ENCODE peak calls at places on chromosomes 13 and 19, in six cellular contexts. J, P, M, V, H and I are unnamed samples.

GRCh38 chr13:44259045-44260042 is 114.3 kb upstream of the SERP2 start:
- DNase-seq in P (no peak), J (no peak), M (peak; percentile 33), V (peak; percentile 47), H (peak; percentile 60), I (peak; percentile 95)

GRCh38 chr13:100130092-100130491 is 41.2 kb downstream of the PCCA start:
- DNase-seq in J (no peak), M (no peak), P (no peak), H (no peak), V (no peak), I (no peak)

GRCh38 chr13:109351236-109351635 is 435.1 kb downstream of the IRS2 start:
- DNase-seq in M (no peak), P (no peak), V (no peak), J (no peak), H (no peak), I (no peak)

GRCh38 chr19:40666803-40667438 is 23.5 kb downstream of the NUMBL start:
- DNase-seq in J (no peak), H (no peak), V (no peak), P (no peak), M (no peak), I (no peak)

GRCh38 chr13:23558675-23559536 is 11.3 kb upstream of the TNFRSF19 start:
- DNase-seq in J (peak; percentile 10), H (no peak), P (peak; percentile 72), M (peak; percentile 31), V (no peak), I (peak; percentile 92)

GRCh38 chr13:75285310-75285709 is 196.7 kb downstream of the TBC1D4 start:
- DNase-seq in M (no peak), J (no peak), P (no peak), H (no peak), V (no peak), I (no peak)

GRCh38 chr13:111650626-111651025 is 330.2 kb downstream of the TEX29 start:
- DNase-seq in J (no peak), H (no peak), M (no peak), P (no peak), V (no peak), I (no peak)

GRCh38 chr19:55446060-55446459 is 3.0 kb upstream of the SHISA7 start:
- DNase-seq in P (no peak), H (no peak), M (no peak), V (no peak), J (no peak), I (no peak)

GRCh38 chr19:3034845-3035541 is 5.9 kb upstream of the TLE2 start:
- DNase-seq in J (no peak), H (no peak), P (no peak), M (no peak), V (peak; percentile 1), I (peak; percentile 62)

GRCh38 chr13:44713793-44714469 is 137.8 kb upstream of the TSC22D1 start:
- DNase-seq in V (no peak), M (no peak), H (no peak), J (peak; percentile 79), P (peak; percentile 50), I (no peak)

GRCh38 chr13:29607465-29607864 is 12.0 kb upstream of the SLC7A1 start:
- DNase-seq in V (no peak), J (no peak), M (no peak), P (no peak), H (no peak), I (no peak)

GRCh38 chr19:32881766-32882165 is 12.2 kb upstream of the SLC7A9 start:
- DNase-seq in J (no peak), P (no peak), H (no peak), M (no peak), V (no peak), I (no peak)

GRCh38 chr19:848457-848921 is 3.6 kb upstream of the ELANE start:
- DNase-seq in M (no peak), V (no peak), H (no peak), J (no peak), P (no peak), I (peak; percentile 70)

GRCh38 chr19:44820648-44821609 is 12.0 kb downstream of the BCAM start:
- DNase-seq in P (no peak), H (peak; percentile 32), M (no peak), J (no peak), V (no peak), I (no peak)

GRCh38 chr19:35349614-35350521 is 2.2 kb downstream of the FFAR1 start:
- DNase-seq in V (no peak), P (no peak), J (no peak), M (no peak), H (no peak), I (no peak)

GRCh38 chr13:46478641-46479040 is 74.3 kb upstream of the LRCH1 start:
- DNase-seq in P (no peak), M (no peak), J (no peak), H (no peak), V (no peak), I (no peak)

GRCh38 chr13:33518442-33518841 is 232.9 kb upstream of the STARD13 start:
- DNase-seq in M (no peak), J (no peak), H (no peak), V (no peak), P (no peak), I (peak; percentile 15)

GRCh38 chr19:34336781-34337271 is 28.2 kb upstream of the GPI start:
- DNase-seq in V (no peak), P (peak; percentile 46), J (peak; percentile 8), H (peak; percentile 44), M (peak; percentile 52), I (peak; percentile 35)

GRCh38 chr19:50818859-50819472 is 4.6 kb downstream of the KLK1 start:
- DNase-seq in P (no peak), V (no peak), H (no peak), J (no peak), M (no peak), I (no peak)

GRCh38 chr19:50819636-50820035 is 4.0 kb downstream of the KLK1 start:
- DNase-seq in J (no peak), H (no peak), V (no peak), P (no peak), M (no peak), I (no peak)

GRCh38 chr19:50820086-50820485 is 3.5 kb downstream of the KLK1 start:
- DNase-seq in M (no peak), P (no peak), J (no peak), V (no peak), H (no peak), I (no peak)

GRCh38 chr19:50820549-50821247 is 2.9 kb downstream of the KLK1 start:
- DNase-seq in M (no peak), J (no peak), H (peak; percentile 85), V (peak; percentile 21), P (no peak), I (peak; percentile 59)

DNA sequence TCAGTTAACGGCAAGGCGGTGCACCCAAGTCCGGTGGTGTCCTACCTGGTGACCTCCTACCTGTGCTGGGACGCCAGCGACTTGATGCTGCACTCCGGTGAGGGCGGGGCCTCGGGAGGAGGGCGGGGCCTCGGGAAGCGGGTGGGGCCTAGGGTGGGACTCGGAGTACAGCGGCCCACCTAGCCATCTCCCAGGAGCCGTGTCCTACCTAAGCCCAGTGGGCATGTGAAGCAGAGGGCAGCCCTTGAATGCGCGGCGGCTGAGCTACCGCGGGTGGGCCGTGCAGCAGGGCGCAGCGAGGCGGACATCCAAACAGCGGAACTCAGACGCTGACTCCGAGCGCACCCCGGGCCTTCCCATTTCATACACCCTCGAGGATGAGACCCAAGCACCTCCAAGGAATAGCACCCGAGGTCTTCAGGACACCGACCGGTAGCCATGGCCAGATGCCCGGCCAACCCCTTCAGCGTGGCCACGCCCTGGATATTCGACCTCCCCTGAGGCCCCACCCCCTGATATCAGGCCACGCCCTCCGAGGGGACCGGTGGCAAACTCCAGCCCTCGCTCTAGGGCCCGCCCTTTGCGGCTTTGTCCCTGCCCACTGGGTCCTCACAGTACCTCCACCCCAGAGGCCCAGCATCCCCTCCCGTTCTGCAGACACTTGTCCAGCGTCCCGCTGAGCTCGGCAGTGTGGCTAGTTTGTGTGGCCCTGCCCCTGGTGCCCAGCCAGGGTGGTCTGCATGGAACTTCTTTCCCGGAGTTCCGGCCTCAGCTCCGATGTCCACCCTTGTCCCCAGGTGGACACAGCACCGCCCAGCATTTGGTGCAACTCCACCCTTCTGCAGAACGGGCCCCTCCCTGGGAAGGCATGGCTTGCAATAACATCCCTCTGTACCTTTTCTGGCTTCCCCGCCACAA is 5.4 kb downstream of the KLK1 start:
- DNase-seq in P (peak; percentile 95), V (peak; percentile 63), M (peak; percentile 95), J (peak; percentile 48), H (peak; percentile 96), I (peak; percentile 67)
- TF ChIP-seq MAX in P (no peak), V (no peak), M (no peak), J (no peak), H (peak; percentile 65), I (no peak)

GRCh38 chr19:50669319-50670101 is 20.3 kb downstream of the C19orf81 start:
- DNase-seq in H (peak; percentile 68), J (no peak), P (peak; percentile 69), V (no peak), M (peak; percentile 78), I (peak; percentile 51)

GRCh38 chr19:50666346-50667176 is 17.3 kb downstream of the C19orf81 start:
- DNase-seq in V (no peak), P (no peak), H (no peak), J (no peak), M (peak; percentile 34), I (no peak)

GRCh38 chr19:50668416-50669318 is 19.4 kb downstream of the C19orf81 start:
- DNase-seq in H (peak; percentile 52), J (no peak), M (no peak), V (no peak), P (no peak), I (no peak)

GRCh38 chr19:50667759-50668231 is 18.6 kb downstream of the C19orf81 start:
- DNase-seq in J (no peak), P (no peak), H (no peak), V (no peak), M (no peak), I (no peak)

GRCh38 chr19:50667177-50667758 is 18.0 kb downstream of the C19orf81 start:
- DNase-seq in J (no peak), M (peak; percentile 36), P (no peak), H (no peak), V (no peak), I (no peak)
- H3K4me3 ChIP-seq in J (no peak overlapping the region), M (no peak overlapping the region), P (peak overlapping the region; percentile 37), H (no peak overlapping the region), V (no peak overlapping the region), I (no peak overlapping the region)

DNA sequence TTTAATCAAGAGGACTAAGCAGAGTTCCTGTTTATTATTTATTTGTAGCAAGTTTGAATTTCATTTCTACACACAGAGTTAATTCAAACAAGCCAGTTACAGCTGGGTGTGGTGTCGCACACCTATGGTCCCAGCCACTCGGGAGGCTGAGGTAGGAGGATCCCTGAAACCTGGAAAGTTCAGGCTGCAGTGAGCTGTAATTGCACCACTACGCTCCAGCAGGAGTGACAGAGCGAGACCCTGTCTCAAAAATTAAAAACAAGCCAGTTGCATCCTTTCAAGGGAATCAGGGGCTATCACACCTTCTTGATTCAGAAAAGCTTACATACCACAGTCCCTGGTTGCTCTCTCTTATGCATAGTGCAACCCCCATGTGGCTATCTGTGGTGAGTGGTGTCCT is 19.8 kb downstream of the ZNF586 start:
- DNase-seq in H (no peak), P (no peak), M (no peak), V (no peak), J (no peak), I (no peak)
- TF ChIP-seq MAX in H (no peak), P (no peak), M (no peak), V (no peak), J (no peak), I (no peak)

GRCh38 chr13:98706446-98707110 is 45.9 kb downstream of the SLC15A1 start:
- DNase-seq in V (peak; percentile 9), P (peak; percentile 17), J (no peak), H (no peak), M (no peak), I (no peak)
- H3K4me3 ChIP-seq in V (no peak overlapping the region), P (no peak overlapping the region), J (no peak overlapping the region), H (no peak overlapping the region), M (no peak overlapping the region), I (no peak overlapping the region)